ENCODE peak calls at places on chromosomes 4 and X, in ten cellular contexts. O, P, W, S, X, B, D, I, Z and C are unnamed samples.

GRCh38 chrX:7771788-7772438 is 71.1 kb upstream of the VCX start:
- DNase-seq in P (no peak), X (no peak), W (no peak), Z (no peak), S (no peak), B (no peak), I (no peak), O (no peak), D (no peak), C (no peak)

GRCh38 chr4:4837921-4838601 is 21.4 kb upstream of the MSX1 start:
- DNase-seq in X (no peak), S (no peak), P (no peak), Z (no peak), O (peak), B (no peak), I (no peak), D (no peak), W (no peak), C (no peak)

GRCh38 chr4:17687237-17687857 is 72.9 kb downstream of the MED28 start:
- DNase-seq in I (no peak), P (no peak), D (no peak), O (no peak), W (no peak), X (no peak), Z (no peak), B (no peak), S (no peak), C (no peak)

GRCh38 chrX:121570072-121570841 is 522.8 kb downstream of the GLUD2 start:
- DNase-seq in B (peak), I (no peak), S (no peak), Z (no peak), P (peak), X (no peak), D (no peak), O (no peak), W (no peak), C (no peak)

GRCh38 chr4:4284827-4285618 is 4.9 kb downstream of the LYAR start:
- DNase-seq in D (no peak), W (no peak), O (no peak), I (no peak), Z (no peak), X (no peak), P (no peak), S (no peak), B (no peak), C (no peak)

GRCh38 chr4:29142708-29143107 is 1577.5 kb upstream of the PCDH7 start:
- DNase-seq in X (no peak), W (no peak), P (no peak), I (no peak), O (no peak), B (no peak), S (no peak), D (no peak), Z (no peak), C (no peak)

GRCh38 chr4:11471613-11472012 is 42.9 kb upstream of the HS3ST1 start:
- DNase-seq in B (no peak), S (no peak), W (no peak), I (no peak), D (peak), O (no peak), P (no peak), Z (no peak), X (no peak), C (no peak)

GRCh38 chr4:151921811-151922210 is 161.0 kb upstream of the GATB start:
- DNase-seq in Z (no peak), W (no peak), X (no peak), B (no peak), I (no peak), D (no peak), O (no peak), P (no peak), S (no peak), C (no peak)

GRCh38 chrX:37955273-37955672 is 51.1 kb upstream of the SYTL5 start:
- DNase-seq in Z (no peak), I (no peak), P (no peak), X (no peak), S (no peak), O (no peak), W (no peak), D (no peak), B (no peak), C (no peak)

GRCh38 chrX:883588-883987 is 253.0 kb downstream of the SHOX start:
- DNase-seq in I (no peak), B (no peak), O (no peak), D (no peak), S (no peak), Z (no peak), P (no peak), X (peak), W (no peak), C (no peak)

GRCh38 chr4:30181512-30181911 is 538.7 kb upstream of the PCDH7 start:
- DNase-seq in D (no peak), P (no peak), S (no peak), B (no peak), W (no peak), X (no peak), Z (no peak), I (no peak), O (no peak), C (no peak)

GRCh38 chr4:153418581-153418980 is 47.6 kb upstream of the TMEM131L start:
- DNase-seq in W (no peak), X (no peak), Z (no peak), B (no peak), I (no peak), P (no peak), S (no peak), D (no peak), O (no peak), C (no peak)

GRCh38 chrX:154056739-154057367 is 37.2 kb upstream of the IRAK1 start:
- DNase-seq in Z (no peak), O (no peak), I (no peak), D (peak), X (peak), S (no peak), B (no peak), P (peak), W (no peak), C (no peak)

GRCh38 chrX:69031971-69032391 is 133.3 kb downstream of the PJA1 start:
- DNase-seq in X (no peak), I (no peak), W (no peak), S (no peak), O (no peak), P (no peak), Z (no peak), B (no peak), D (no peak), C (no peak)
- TF ChIP-seq POLR2A in X (no peak), I (no peak), W (no peak), S (no peak), O (no peak), P (no peak), Z (no peak), B (no peak), D (no peak), C (no peak)

DNA sequence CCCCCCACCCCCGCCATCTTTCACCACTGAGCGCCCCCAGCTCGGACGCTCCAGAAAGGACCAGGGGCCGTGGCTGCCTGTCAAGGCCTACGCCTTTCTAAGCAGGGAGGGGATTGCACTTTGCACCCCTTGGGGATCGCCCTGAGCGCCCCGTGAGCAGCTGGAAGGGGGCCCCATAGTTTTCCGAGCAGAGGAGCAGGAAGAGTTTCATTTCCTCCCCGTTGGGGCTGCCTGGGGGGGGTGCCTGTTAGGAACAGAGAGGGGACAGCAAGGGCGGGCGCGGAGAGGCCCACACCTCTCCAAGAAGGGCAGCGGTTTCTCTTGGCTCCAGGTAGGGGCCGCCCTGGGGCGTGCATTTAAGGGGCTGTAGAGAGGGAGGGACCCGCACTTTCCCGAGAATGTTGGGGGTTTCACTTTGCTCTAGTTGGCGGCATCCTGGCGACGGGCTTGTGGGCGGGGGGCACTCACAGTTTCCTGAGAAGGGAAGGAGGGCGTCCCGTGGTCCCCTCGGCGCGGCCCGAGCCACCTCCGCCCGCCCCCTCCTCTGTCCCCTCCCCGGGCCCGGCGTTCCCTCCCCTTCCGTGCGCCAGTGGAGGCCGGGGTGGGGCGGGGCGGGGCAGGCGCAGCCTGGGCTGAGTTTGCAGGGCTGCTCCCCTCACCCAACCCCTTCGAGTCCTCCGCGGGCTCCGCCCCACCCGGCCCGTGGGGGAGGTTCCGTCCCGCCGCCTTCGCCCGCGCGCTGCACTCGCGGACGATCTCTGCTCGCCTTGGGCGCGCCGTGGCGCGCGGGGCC is 82.3 kb upstream of the CD99 start:
- DNase-seq in I (peak), S (peak), P (peak), B (peak), O (peak), Z (peak), W (peak), D (peak), X (peak), C (peak)
- TF ChIP-seq POLR2A in I (peak), S (no peak), P (no peak), B (peak), O (no peak), Z (peak), W (no peak), D (peak), X (no peak), C (peak)

GRCh38 chrX:72270316-72270866 is 6.7 kb downstream of the RPS4X start:
- DNase-seq in S (no peak), I (no peak), P (no peak), X (no peak), Z (no peak), B (no peak), D (no peak), W (no peak), O (no peak), C (no peak)
- TF ChIP-seq POLR2A in S (no peak), I (no peak), P (no peak), X (no peak), Z (no peak), B (no peak), D (no peak), W (no peak), O (no peak), C (no peak)

DNA sequence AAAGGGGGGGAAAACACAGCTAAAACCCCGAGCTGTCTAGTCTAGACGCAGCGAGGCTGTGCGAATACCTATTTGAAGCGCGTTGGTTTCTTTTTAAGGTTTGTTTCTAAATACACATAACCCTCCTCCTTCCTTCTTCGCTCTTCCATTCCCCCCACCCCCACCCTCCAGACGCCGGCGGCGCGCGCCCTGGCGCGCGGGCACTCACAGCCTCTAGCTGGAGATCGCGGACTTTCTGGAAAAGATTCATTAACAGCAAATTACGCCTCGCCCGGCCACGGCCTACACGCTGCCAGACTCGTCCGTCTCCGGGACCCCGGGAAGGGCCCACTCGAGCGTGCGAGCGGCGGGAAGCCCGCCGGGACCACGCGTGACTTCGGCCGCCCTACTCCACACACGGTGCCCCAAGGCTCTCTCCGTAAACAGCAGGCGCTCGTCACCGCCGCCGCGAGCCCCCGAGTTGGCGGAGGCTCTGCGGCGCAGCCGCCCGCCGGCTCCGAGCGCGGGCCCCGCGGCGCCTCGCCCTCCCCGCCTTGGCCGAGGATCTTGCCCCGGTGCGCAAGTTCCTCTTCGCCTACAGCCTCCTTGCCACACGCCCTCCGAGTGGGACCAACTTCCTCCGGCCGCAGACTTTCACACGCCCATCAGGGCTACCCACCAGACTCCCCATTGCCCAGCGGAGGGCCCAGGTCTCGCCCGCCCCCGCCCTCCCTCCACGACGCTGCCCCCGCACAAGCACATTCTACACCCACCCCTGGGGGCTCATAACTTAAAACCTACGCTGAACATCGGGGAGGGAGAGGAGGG is 2.0 kb downstream of the BCOR start:
- DNase-seq in O (no peak), Z (peak), B (no peak), X (peak), P (no peak), W (peak), S (no peak), I (no peak), D (peak), C (no peak)
- TF ChIP-seq POLR2A in O (no peak), Z (peak), B (peak), X (no peak), P (peak), W (no peak), S (no peak), I (no peak), D (no peak), C (no peak)

GRCh38 chr4:89110986-89111832 is at the start of gene TIGD2:
- DNase-seq in X (peak), B (peak), W (peak), Z (peak), D (peak), O (peak), I (peak), S (peak), P (peak), C (peak)
- TF ChIP-seq POLR2A in X (peak), B (peak), W (no peak), Z (peak), D (peak), O (no peak), I (peak), S (peak), P (peak), C (peak)